ENCODE peak calls at places on chromosomes 3 and 15, in four cellular contexts. Y is spleen, L is heart left ventricle, H is mammary epithelial cell. X is an unnamed sample.

GRCh38 chr3:29619676-29620075 is 338.8 kb downstream of the RBMS3 start:
- DNase-seq in Y (no peak), L (no peak), H (no peak), X (no peak)

GRCh38 chr15:81091889-81092558 is 42.0 kb upstream of the CFAP161 start:
- DNase-seq in Y (no peak), L (peak; percentile 32), H (peak; percentile 67), X (peak; percentile 71)

GRCh38 chr3:189820365-189820720 is 189.2 kb downstream of the TP63 start:
- DNase-seq in Y (no peak), L (no peak), H (no peak), X (no peak)

GRCh38 chr3:65928110-65928509 is 110.6 kb downstream of the MAGI1 start:
- DNase-seq in Y (no peak), L (no peak), H (no peak), X (no peak)

GRCh38 chr15:89972085-89972484 is 29.0 kb upstream of the ZNF710 start:
- DNase-seq in Y (no peak), L (no peak), H (no peak), X (no peak)

GRCh38 chr15:101013769-101014223 is 94.6 kb downstream of the LRRK1 start:
- DNase-seq in Y (no peak), L (no peak), H (no peak), X (no peak)

GRCh38 chr3:73796382-73796781 is 171.6 kb upstream of the PDZRN3 start:
- DNase-seq in Y (no peak), L (no peak), H (no peak), X (no peak)

GRCh38 chr3:178393833-178394232 is 142.4 kb upstream of the KCNMB2 start:
- DNase-seq in Y (no peak), L (no peak), H (peak; percentile 8), X (no peak)

GRCh38 chr3:12325594-12326295 is 36.9 kb downstream of the PPARG start:
- DNase-seq in Y (no peak), L (no peak), H (no peak), X (no peak)

GRCh38 chr15:90214553-90215205 is 13.5 kb downstream of the SEMA4B start:
- DNase-seq in Y (no peak), L (no peak), H (no peak), X (no peak)

GRCh38 chr3:45944830-45945620 is 1.8 kb downstream of the CXCR6 start:
- DNase-seq in Y (no peak), L (no peak), H (no peak), X (no peak)

GRCh38 chr15:85582076-85582718 is 201.8 kb downstream of the AKAP13 start:
- DNase-seq in Y (no peak), L (no peak), H (no peak), X (peak; percentile 31)

GRCh38 chr3:60146121-60146520 is 1096.3 kb upstream of the CFAP20DC start:
- DNase-seq in Y (no peak), L (no peak), H (no peak), X (no peak)

GRCh38 chr3:191721390-191721801 is 260.4 kb downstream of the PYDC2 start:
- DNase-seq in Y (no peak), L (no peak), H (peak; percentile 7), X (no peak)

GRCh38 chr3:69567026-69567767 is 172.1 kb upstream of the MITF start:
- DNase-seq in Y (no peak), L (no peak), H (no peak), X (no peak)

GRCh38 chr3:67418539-67419529 is 235.6 kb downstream of the SUCLG2 start:
- DNase-seq in Y (no peak), L (no peak), H (no peak), X (no peak)

GRCh38 chr3:55720614-55721013 is 233.5 kb upstream of the WNT5A start:
- DNase-seq in Y (no peak), L (no peak), H (peak; percentile 13), X (no peak)

GRCh38 chr15:25790003-25790660 is 73.0 kb downstream of the ATP10A start:
- DNase-seq in Y (no peak), L (peak; percentile 63), H (no peak), X (peak; percentile 61)

GRCh38 chr15:62739082-62739481 is 303.5 kb upstream of the TPM1 start:
- DNase-seq in Y (no peak), L (no peak), H (peak; percentile 97), X (no peak)

GRCh38 chr3:147267431-147267830 is 138.9 kb downstream of the ZIC4 start:
- DNase-seq in Y (no peak), L (no peak), H (no peak), X (no peak)

GRCh38 chr3:195226900-195227447 is 44.0 kb downstream of the XXYLT1 start:
- DNase-seq in Y (peak; percentile 54), L (peak; percentile 13), H (no peak), X (no peak)

GRCh38 chr3:185937689-185938374 is at the start of gene TRA2B:
- DNase-seq in Y (peak; percentile 100), L (peak; percentile 99), H (peak; percentile 95), X (peak; percentile 99)
- H3K36me3 ChIP-seq in Y (no peaks in the 10 kb centered on the region), L (no peaks in the 10 kb centered on the region), H (no peaks in the 10 kb centered on the region), X (peaks cover 40% of the 10 kb centered on the region)

DNA sequence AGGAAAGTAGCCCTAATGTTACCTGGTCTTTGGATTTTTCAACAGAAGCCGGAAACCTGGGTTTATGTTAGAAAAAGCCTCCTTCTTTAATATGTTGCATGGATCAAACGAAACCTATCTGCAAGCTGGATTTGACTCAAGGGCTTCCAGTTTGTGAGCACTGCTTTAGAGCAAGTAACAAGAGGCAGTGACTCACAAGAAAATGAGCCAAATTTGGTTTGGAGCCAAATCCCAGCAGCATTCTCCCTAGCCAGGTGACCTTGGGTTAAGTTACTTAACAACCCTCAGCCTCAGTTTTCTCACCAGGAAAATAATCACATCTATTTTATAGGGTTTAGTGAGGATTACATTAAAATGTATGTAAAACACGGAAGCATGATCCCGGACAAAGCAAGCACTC is 215.2 kb upstream of the PRICKLE2 start:
- DNase-seq in Y (no peak), L (no peak), H (peak; percentile 87), X (peak; percentile 27)
- H3K27me3 ChIP-seq in Y (peaks cover 71% of the 10 kb centered on the region), L (peaks cover 56% of the 10 kb centered on the region), H (no peaks in the 10 kb centered on the region), X (peaks cover 2% of the 10 kb centered on the region)

GRCh38 chr15:60553163-60553562 is 74.2 kb upstream of the ICE2 start:
- DNase-seq in Y (no peak), L (no peak), H (no peak), X (no peak)

GRCh38 chr15:60552224-60552623 is 73.3 kb upstream of the ICE2 start:
- DNase-seq in Y (no peak), L (no peak), H (no peak), X (no peak)

GRCh38 chr15:60551147-60551780 is 72.3 kb upstream of the ICE2 start:
- DNase-seq in Y (no peak), L (no peak), H (no peak), X (no peak)

GRCh38 chr15:60554494-60554893 is 75.6 kb upstream of the ICE2 start:
- DNase-seq in Y (no peak), L (no peak), H (no peak), X (no peak)

GRCh38 chr15:60551781-60552161 is 72.8 kb upstream of the ICE2 start:
- DNase-seq in Y (no peak), L (no peak), H (peak; percentile 5), X (no peak)
- H3K4me3 ChIP-seq in Y (no peak overlapping the region), L (no peak overlapping the region), H (no peak overlapping the region), X (no peak overlapping the region)

DNA sequence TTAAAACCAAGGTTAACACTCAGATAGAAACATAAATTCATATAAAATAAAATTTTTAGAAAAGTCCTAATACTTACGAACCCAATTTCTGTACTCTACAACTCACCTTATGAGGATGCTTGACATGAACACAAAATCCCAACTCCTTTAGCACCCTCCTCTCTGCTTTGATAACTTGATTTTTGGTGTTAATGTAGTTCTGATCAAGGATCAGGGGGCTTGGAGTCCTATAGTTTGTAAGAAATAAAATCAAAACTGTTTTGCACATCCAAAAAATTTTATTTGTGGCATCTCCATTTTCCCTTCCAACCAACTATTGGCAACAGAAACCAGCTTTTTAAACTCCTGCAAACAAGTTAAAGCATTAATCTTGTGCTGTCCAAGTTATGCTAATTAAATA is 7.0 kb downstream of the CCNL1 start:
- DNase-seq in Y (no peak), L (no peak), H (no peak), X (no peak)
- H3K36me3 ChIP-seq in Y (peaks cover 100% of the 10 kb centered on the region), L (peaks cover 100% of the 10 kb centered on the region), H (peaks cover 80% of the 10 kb centered on the region), X (peaks cover 100% of the 10 kb centered on the region)

GRCh38 chr15:31373096-31373865 is 46.6 kb downstream of the KLF13 start:
- DNase-seq in Y (peak; percentile 66), L (no peak), H (no peak), X (no peak)

GRCh38 chr15:31375772-31376171 is 49.1 kb downstream of the KLF13 start:
- DNase-seq in Y (peak; percentile 64), L (no peak), H (no peak), X (no peak)

GRCh38 chr15:31373970-31374369 is 47.3 kb downstream of the KLF13 start:
- DNase-seq in Y (peak; percentile 70), L (no peak), H (no peak), X (no peak)

GRCh38 chr15:31374986-31375385 is 48.4 kb downstream of the KLF13 start:
- DNase-seq in Y (peak; percentile 62), L (no peak), H (no peak), X (no peak)

DNA sequence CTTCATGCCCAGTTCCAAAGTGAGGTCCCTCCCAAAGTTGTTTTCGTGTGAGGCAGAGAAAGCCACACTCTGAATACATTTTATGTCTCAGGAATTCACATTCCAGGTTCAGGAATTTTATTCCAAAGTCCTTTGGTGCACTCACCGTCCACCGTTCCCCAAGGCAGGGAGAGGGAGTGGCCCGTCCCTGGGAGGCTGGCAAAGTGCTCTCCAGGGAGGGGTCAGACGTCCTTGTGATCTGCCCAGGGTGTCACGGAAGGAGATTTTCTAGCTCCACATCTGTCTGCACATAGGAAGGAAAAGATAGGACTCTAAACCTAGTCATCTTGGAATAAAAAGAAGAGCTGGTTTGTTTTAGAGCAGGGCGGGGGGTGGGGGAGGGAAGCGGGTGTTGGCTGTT is 47.9 kb downstream of the KLF13 start:
- DNase-seq in Y (peak; percentile 66), L (no peak), H (no peak), X (no peak)
- H3K27me3 ChIP-seq in Y (no peaks in the 10 kb centered on the region), L (no peaks in the 10 kb centered on the region), H (no peaks in the 10 kb centered on the region), X (no peaks in the 10 kb centered on the region)